ENCODE peak calls at places on chromosome 5, in nine cellular contexts. W is Calu3, U is ecto neural progenitor cell, H is NCI-H774, R is myocyte, T is T-helper 2 cell, A is fibroblast of pulmonary artery, C is AG08396, M is T-helper 1 cell. Q is an unnamed sample.

GRCh38 chr5:168852329-168852728 is 273.2 kb upstream of the PANK3 start:
- DNase-seq in W (no peak), U (no peak), H (no peak), R (no peak), T (peak), A (no peak), C (no peak), M (no peak), Q (no peak)

GRCh38 chr5:2488593-2488992 is 262.9 kb downstream of the IRX2 start:
- DNase-seq in W (no peak), U (no peak), H (no peak), R (no peak), T (no peak), A (no peak), C (no peak), M (no peak), Q (no peak)

GRCh38 chr5:143164557-143164956 is 238.9 kb downstream of the NR3C1 start:
- DNase-seq in W (no peak), U (no peak), H (no peak), R (no peak), T (no peak), A (no peak), C (no peak), M (no peak), Q (no peak)

GRCh38 chr5:67234671-67235176 is 38.1 kb upstream of the CD180 start:
- DNase-seq in W (no peak), U (no peak), H (no peak), R (peak), T (no peak), A (peak), C (peak), M (no peak), Q (no peak)

GRCh38 chr5:140240987-140241706 is 61.8 kb downstream of the PFDN1 start:
- DNase-seq in W (peak), U (peak), H (peak), R (peak), T (no peak), A (peak), C (peak), M (no peak), Q (no peak)

GRCh38 chr5:40679998-40680681 is 425 bp downstream of the PTGER4 start:
- DNase-seq in W (peak), U (peak), H (no peak), R (peak), T (peak), A (no peak), C (no peak), M (peak), Q (no peak)

GRCh38 chr5:100755435-100755834 is 147.6 kb downstream of the ST8SIA4 start:
- DNase-seq in W (no peak), U (no peak), H (no peak), R (no peak), T (no peak), A (no peak), C (no peak), M (no peak), Q (no peak)

GRCh38 chr5:150107909-150108447 is 21.6 kb upstream of the CSF1R start:
- DNase-seq in W (no peak), U (no peak), H (no peak), R (no peak), T (no peak), A (peak), C (no peak), M (no peak), Q (no peak)

GRCh38 chr5:163569284-163569683 is 63.9 kb downstream of the MAT2B start:
- DNase-seq in W (no peak), U (no peak), H (no peak), R (peak), T (no peak), A (peak), C (no peak), M (no peak), Q (no peak)

GRCh38 chr5:12837592-12837991 is 933.3 kb upstream of the CTNND2 start:
- DNase-seq in W (no peak), U (no peak), H (no peak), R (no peak), T (no peak), A (no peak), C (no peak), M (no peak), Q (no peak)

GRCh38 chr5:65041296-65042158 is 272.8 kb downstream of the CWC27 start:
- DNase-seq in W (no peak), U (no peak), H (no peak), R (no peak), T (no peak), A (peak), C (no peak), M (no peak), Q (no peak)

GRCh38 chr5:139903805-139904565 is 108.4 kb downstream of the PSD2 start:
- DNase-seq in W (peak), U (peak), H (no peak), R (no peak), T (peak), A (no peak), C (peak), M (no peak), Q (no peak)

GRCh38 chr5:93580387-93581100 is 475 bp downstream of the NR2F1-AS1 start:
- DNase-seq in W (peak), U (peak), H (peak), R (peak), T (no peak), A (peak), C (no peak), M (no peak), Q (no peak)

GRCh38 chr5:140295414-140295813 is 7.5 kb downstream of the PFDN1 start:
- DNase-seq in W (peak), U (no peak), H (no peak), R (peak), T (no peak), A (peak), C (peak), M (no peak), Q (no peak)

GRCh38 chr5:135462304-135462703 is 10.2 kb upstream of the TIFAB start:
- DNase-seq in W (peak), U (peak), H (peak), R (peak), T (peak), A (peak), C (peak), M (peak), Q (no peak)

GRCh38 chr5:150401076-150401375 is 11.7 kb downstream of the CD74 start:
- DNase-seq in W (no peak), U (no peak), H (no peak), R (no peak), T (no peak), A (no peak), C (no peak), M (no peak), Q (no peak)

GRCh38 chr5:14029185-14029584 is 84.7 kb upstream of the DNAH5 start:
- DNase-seq in W (no peak), U (no peak), H (no peak), R (no peak), T (no peak), A (no peak), C (no peak), M (no peak), Q (no peak)

GRCh38 chr5:119336846-119337564 is 18.8 kb upstream of the TNFAIP8 start:
- DNase-seq in W (no peak), U (no peak), H (no peak), R (peak), T (no peak), A (no peak), C (no peak), M (no peak), Q (no peak)

GRCh38 chr5:80170117-80170535 is 85.7 kb downstream of the SERINC5 start:
- DNase-seq in W (no peak), U (no peak), H (no peak), R (no peak), T (no peak), A (no peak), C (no peak), M (no peak), Q (no peak)

GRCh38 chr5:159850192-159850573 is 66.1 kb upstream of the ADRA1B start:
- DNase-seq in W (no peak), U (no peak), H (no peak), R (peak), T (no peak), A (peak), C (peak), M (no peak), Q (no peak)

GRCh38 chr5:10528056-10528816 is 35.6 kb upstream of the ANKRD33B start:
- DNase-seq in W (no peak), U (no peak), H (no peak), R (no peak), T (no peak), A (no peak), C (no peak), M (no peak), Q (no peak)

GRCh38 chr5:73319036-73319435 is 129.5 kb downstream of the FOXD1 start:
- DNase-seq in W (no peak), U (no peak), H (no peak), R (no peak), T (no peak), A (no peak), C (no peak), M (no peak), Q (no peak)

GRCh38 chr5:174825587-174825986 is 101.2 kb downstream of the MSX2 start:
- DNase-seq in W (peak), U (no peak), H (no peak), R (peak), T (no peak), A (no peak), C (no peak), M (no peak), Q (no peak)

GRCh38 chr5:83199126-83199525 is 121.8 kb downstream of the XRCC4 start:
- DNase-seq in W (no peak), U (no peak), H (no peak), R (no peak), T (no peak), A (peak), C (no peak), M (no peak), Q (no peak)

GRCh38 chr5:140372971-140373487 is 13.0 kb downstream of the SLC4A9 start:
- DNase-seq in W (peak), U (peak), H (peak), R (peak), T (peak), A (peak), C (peak), M (peak), Q (peak)